ENCODE peak calls at places on chromosomes 2 and 18, in six cellular contexts. M is cardiac muscle cell, E is mucosa of descending colon, U is BJ, H is fibroblast of pulmonary artery, D is fibroblast of mammary gland. F is an unnamed sample.

GRCh38 chr2:98433363-98433964 is 11.2 kb upstream of the INPP4A start:
- DNase-seq in M (no peak), D (no peak), U (no peak), E (no peak), H (no peak), F (no peak)

GRCh38 chr2:85893428-85894258 is 4.9 kb upstream of the ST3GAL5 start:
- DNase-seq in U (peak), D (peak), H (peak), M (peak), E (no peak), F (peak)

GRCh38 chr2:127420039-127420864 is 2.0 kb downstream of the PROC start:
- DNase-seq in M (no peak), U (no peak), H (no peak), E (no peak), D (no peak), F (no peak)

GRCh38 chr2:196750977-196751631 is 48.4 kb downstream of the GTF3C3 start:
- DNase-seq in D (peak), H (peak), U (peak), E (peak), M (peak), F (peak)

GRCh38 chr2:5691659-5692529 is at the start of gene SOX11:
- DNase-seq in D (no peak), H (peak), M (peak), E (no peak), U (peak), F (peak)

GRCh38 chr2:208360259-208361076 is 46.1 kb upstream of the PTH2R start:
- DNase-seq in H (no peak), U (no peak), E (no peak), M (no peak), D (no peak), F (no peak)

GRCh38 chr2:240840435-240841060 is 20.5 kb upstream of the KIF1A start:
- DNase-seq in D (peak), E (no peak), H (peak), M (peak), U (no peak), F (peak)

GRCh38 chr2:197950754-197951153 is 146.4 kb downstream of the PLCL1 start:
- DNase-seq in M (no peak), U (no peak), H (no peak), E (no peak), D (no peak), F (no peak)

GRCh38 chr2:9753276-9753600 is 90.0 kb upstream of the TAF1B start:
- DNase-seq in U (peak), D (peak), H (peak), E (peak), M (peak), F (no peak)

GRCh38 chr18:79733135-79733609 is 53.6 kb downstream of the CTDP1 start:
- DNase-seq in U (no peak), E (no peak), M (no peak), H (no peak), D (no peak), F (no peak)

GRCh38 chr2:67544286-67544685 is 147.2 kb downstream of the ETAA1 start:
- DNase-seq in D (no peak), M (no peak), H (no peak), E (no peak), U (no peak), F (no peak)

GRCh38 chr2:16425462-16426336 is 239.9 kb downstream of the CYRIA start:
- DNase-seq in U (no peak), M (no peak), H (no peak), E (peak), D (no peak), F (no peak)

GRCh38 chr2:240996834-240997140 is 1.6 kb upstream of the SNED1 start:
- DNase-seq in H (no peak), D (no peak), E (no peak), U (no peak), M (no peak), F (no peak)

DNA sequence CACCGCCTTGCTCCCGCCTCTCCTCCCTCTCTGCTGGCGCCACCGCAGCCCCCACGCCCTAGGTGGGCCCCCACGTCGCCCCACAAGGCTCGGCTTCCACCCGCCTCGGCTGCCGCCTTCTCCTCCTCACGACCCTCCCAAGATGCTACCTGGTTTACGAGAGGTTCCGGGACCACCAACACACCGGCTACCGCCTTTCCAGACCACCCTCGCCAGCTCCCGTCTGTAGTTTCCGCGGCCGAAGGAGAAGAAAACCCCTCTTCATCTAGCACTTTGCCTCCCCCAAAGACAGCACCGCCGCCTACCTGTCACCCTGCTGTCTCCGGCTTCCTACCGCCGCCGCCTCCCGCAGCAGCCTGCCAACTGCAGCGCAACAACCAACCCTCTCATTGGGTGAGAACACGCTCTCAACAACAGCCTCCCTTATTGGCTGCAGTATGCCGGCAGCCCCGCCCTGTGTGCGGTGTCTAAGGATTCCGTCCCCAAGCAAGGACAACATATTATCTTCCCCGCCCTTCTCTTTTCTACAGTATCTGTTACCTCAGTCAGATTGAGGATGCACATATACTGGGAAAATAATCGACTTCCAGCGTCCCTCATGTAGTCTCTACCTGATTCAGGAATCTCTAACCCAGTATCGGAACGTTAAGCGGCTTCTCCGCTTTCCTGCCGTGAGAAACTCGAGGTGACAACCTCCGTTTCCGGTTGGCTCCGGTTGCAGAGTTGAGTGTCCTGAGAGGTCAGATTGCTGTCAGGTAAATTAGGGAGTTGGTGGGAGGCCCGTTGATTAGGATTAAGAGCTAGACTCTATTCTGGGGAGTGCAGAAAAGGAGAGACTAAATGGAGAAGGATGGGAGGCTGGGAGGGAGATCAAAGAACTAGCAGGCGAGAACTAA is at the start of the genes HYCC2 and NDUFB3:
- DNase-seq in M (peak), H (peak), U (peak), D (peak), E (peak), F (peak)
- TF ChIP-seq CTCF in M (peak), H (peak), U (peak), D (peak), E (no peak), F (no peak)

GRCh38 chr2:237171396-237171795 is 85.7 kb downstream of the COPS8 start:
- DNase-seq in E (no peak), U (peak), M (peak), H (peak), D (peak), F (no peak)
- TF ChIP-seq CTCF in E (no peak), U (no peak), M (peak), H (peak), D (peak), F (no peak)

DNA sequence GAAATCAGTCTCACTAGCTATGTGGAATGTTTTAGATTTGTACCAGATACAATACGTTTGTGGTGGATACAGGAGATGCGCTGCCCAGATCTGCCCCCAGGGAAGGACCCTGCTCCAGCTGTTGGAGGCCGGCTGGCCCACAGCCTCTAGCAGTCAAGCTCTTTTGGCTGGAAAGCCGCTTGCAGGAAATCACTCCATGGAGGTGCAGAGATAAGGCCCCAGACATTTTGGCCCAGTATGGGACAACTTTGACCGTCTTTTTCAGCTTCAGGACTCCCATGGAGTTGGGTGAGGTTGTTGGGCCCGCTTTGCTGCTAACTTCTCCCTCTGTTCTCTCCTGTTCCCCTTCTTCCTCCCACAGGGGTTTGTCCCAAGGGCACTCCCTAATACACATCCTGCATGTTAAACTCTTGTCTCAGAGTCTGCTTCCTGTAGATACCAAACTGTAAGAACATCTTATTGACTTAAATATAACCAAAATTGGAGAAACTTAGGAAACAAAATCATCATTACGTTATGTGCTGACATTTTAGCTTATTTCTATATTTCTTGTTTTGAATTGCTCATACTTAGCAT is 1.7 kb upstream of the QPCT start:
- DNase-seq in E (no peak), U (no peak), H (no peak), D (no peak), M (peak), F (no peak)
- TF ChIP-seq CTCF in E (no peak), U (no peak), H (no peak), D (no peak), M (no peak), F (no peak)

GRCh38 chr2:11867926-11868325 is 121.5 kb downstream of the LPIN1 start:
- DNase-seq in M (no peak), U (no peak), E (no peak), H (no peak), D (no peak), F (no peak)
- TF ChIP-seq CTCF in M (no peak), U (no peak), E (no peak), H (no peak), D (no peak), F (no peak)

DNA sequence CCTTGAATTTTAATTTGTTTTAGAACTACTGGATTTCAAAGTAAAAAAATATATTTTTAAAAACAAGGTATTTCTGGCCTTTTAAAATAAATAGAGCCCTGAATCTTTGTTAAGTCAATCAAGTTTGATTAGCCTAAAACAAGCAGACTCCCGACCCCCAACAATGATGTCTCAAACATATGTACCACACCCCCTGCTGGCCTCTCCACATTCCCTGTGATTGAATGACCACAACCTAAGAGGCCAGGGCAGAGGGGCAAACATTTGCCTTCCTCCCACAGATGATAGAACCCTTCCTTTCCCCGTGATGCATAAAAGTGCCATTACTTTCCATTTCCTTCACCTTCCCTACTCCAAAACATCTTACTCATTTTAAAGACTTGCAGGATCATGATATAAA is 130.9 kb downstream of the STK39 start:
- DNase-seq in U (no peak), E (no peak), H (peak), D (no peak), M (peak), F (peak)
- TF ChIP-seq CTCF in U (peak), E (no peak), H (peak), D (peak), M (peak), F (peak)

DNA sequence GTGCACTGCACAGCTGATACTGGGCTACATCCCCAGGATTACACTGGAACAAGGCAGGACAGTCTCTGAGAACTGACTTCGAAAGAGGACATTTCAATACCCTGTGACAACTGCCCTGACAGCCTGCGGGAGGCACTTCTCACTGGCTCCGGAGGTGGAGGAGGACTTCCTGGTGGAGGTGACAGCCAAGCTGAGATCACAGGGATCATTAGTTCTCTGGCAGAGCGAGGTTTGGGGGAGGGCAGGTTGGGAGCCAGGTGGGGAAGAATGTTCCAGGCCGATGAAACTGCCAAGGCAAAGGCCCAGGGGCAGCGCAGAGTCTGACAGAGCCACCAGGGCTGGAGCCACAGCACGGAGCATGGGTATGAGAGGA is 28.0 kb upstream of the NPAS2 start:
- DNase-seq in H (no peak), D (no peak), E (no peak), U (no peak), M (no peak), F (no peak)
- TF ChIP-seq CTCF in H (no peak), D (no peak), E (no peak), U (no peak), M (no peak), F (no peak)

GRCh38 chr2:31353121-31353520 is 61.4 kb downstream of the XDH start:
- DNase-seq in H (no peak), M (no peak), U (no peak), E (no peak), D (no peak), F (no peak)

GRCh38 chr2:31349160-31349559 is 65.4 kb downstream of the XDH start:
- DNase-seq in H (no peak), E (no peak), M (no peak), D (no peak), U (no peak), F (no peak)

GRCh38 chr2:31359229-31359628 is 55.3 kb downstream of the XDH start:
- DNase-seq in E (no peak), M (no peak), U (no peak), H (no peak), D (no peak), F (no peak)

GRCh38 chr2:31349684-31350083 is 64.9 kb downstream of the XDH start:
- DNase-seq in U (no peak), H (no peak), D (no peak), E (no peak), M (no peak), F (no peak)

GRCh38 chr2:31354837-31355236 is 59.7 kb downstream of the XDH start:
- DNase-seq in E (no peak), D (peak), H (peak), U (no peak), M (peak), F (no peak)
- TF ChIP-seq CTCF in E (no peak), D (peak), H (peak), U (peak), M (peak), F (peak)

DNA sequence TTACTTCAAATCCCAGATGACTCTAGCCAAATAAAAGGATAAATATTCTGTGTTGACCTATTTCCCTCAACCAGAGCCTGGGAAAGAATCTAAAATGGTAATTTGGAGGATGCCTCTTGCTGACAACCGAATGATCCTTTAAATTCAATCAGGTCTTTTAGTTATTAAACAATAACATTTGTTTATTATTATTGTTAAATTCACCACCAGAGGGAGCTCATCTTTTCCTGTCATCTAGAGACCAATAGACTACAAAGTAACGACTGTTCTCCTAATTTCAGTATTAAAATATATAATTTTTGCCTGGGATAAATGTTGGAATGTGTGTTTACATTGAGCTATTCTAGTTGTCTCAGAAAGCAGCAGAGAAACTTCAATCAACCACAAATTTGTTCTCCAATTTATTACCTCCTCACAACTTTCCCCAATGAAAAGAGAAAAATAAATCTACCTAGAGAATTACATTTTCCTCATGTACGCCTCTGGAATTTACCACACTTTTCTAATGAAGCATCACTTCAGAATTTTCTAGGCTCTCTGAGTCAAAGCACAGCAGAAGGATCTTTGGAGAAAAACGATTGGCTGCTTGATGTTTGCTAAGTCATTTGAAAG is 142.7 kb downstream of the SCG2 start:
- DNase-seq in M (peak), D (peak), H (peak), E (no peak), U (no peak), F (no peak)
- TF ChIP-seq CTCF in M (no peak), D (peak), H (peak), E (no peak), U (peak), F (peak)